ENCODE peak calls at places on chromosome 6, in seven cellular contexts. G, F, P, K, L, O and M are unnamed samples.

GRCh38 chr6:53824714-53825113 is 29.9 kb downstream of the LRRC1 start:
- DNase-seq in G (no peak), F (no peak), P (no peak), K (no peak), L (no peak), O (no peak), M (no peak)

GRCh38 chr6:170438402-170438753 is 114.7 kb downstream of the PSMB1 start:
- DNase-seq in G (peak; percentile 82), F (peak; percentile 58), P (peak; percentile 91), K (peak; percentile 99), L (peak; percentile 87), O (no peak), M (peak; percentile 82)

GRCh38 chr6:117908246-117909107 is 1.4 kb downstream of the SLC35F1 start:
- DNase-seq in G (peak; percentile 52), F (no peak), P (no peak), K (no peak), L (no peak), O (no peak), M (no peak)

GRCh38 chr6:63584125-63584514 is 11.8 kb downstream of the LOC128125822 start:
- DNase-seq in G (no peak), F (no peak), P (no peak), K (no peak), L (no peak), O (no peak), M (no peak)

GRCh38 chr6:129744201-129744879 is 34.4 kb upstream of the ARHGAP18 start:
- DNase-seq in G (no peak), F (no peak), P (peak; percentile 76), K (peak; percentile 93), L (no peak), O (no peak), M (peak; percentile 23)

GRCh38 chr6:149938571-149939462 is 3.0 kb upstream of the ULBP2 start:
- DNase-seq in G (no peak), F (peak; percentile 73), P (no peak), K (no peak), L (peak; percentile 58), O (peak; percentile 34), M (no peak)

GRCh38 chr6:53465732-53466131 is 79.2 kb downstream of the GCLC start:
- DNase-seq in G (no peak), F (no peak), P (peak; percentile 29), K (peak; percentile 80), L (no peak), O (no peak), M (no peak)

GRCh38 chr6:30644769-30645168 is 2.2 kb upstream of the C6orf136 start:
- DNase-seq in G (no peak), F (no peak), P (no peak), K (no peak), L (no peak), O (no peak), M (no peak)

GRCh38 chr6:112384511-112384910 is 37.4 kb downstream of the RFPL4B start:
- DNase-seq in G (no peak), F (no peak), P (no peak), K (no peak), L (no peak), O (no peak), M (no peak)

GRCh38 chr6:138307352-138307751 is 70.4 kb upstream of the SMIM28 start:
- DNase-seq in G (no peak), F (no peak), P (no peak), K (no peak), L (no peak), O (no peak), M (no peak)

GRCh38 chr6:155297669-155298068 is 16.6 kb downstream of the TFB1M start:
- DNase-seq in G (no peak), F (no peak), P (no peak), K (no peak), L (no peak), O (no peak), M (no peak)

GRCh38 chr6:36128793-36129192 is 1.5 kb upstream of the MAPK13 start:
- DNase-seq in G (no peak), F (no peak), P (no peak), K (no peak), L (no peak), O (no peak), M (no peak)

GRCh38 chr6:36129889-36130671 is at the start of gene MAPK13:
- DNase-seq in G (peak; percentile 59), F (peak; percentile 59), P (peak; percentile 25), K (no peak), L (peak; percentile 80), O (no peak), M (peak; percentile 63)

GRCh38 chr6:36131517-36132220 is 1.4 kb downstream of the MAPK13 start:
- DNase-seq in G (no peak), F (peak; percentile 64), P (peak; percentile 84), K (peak; percentile 86), L (no peak), O (peak; percentile 92), M (peak; percentile 84)

GRCh38 chr6:36132221-36132895 is 2.0 kb downstream of the MAPK13 start:
- DNase-seq in G (no peak), F (no peak), P (no peak), K (no peak), L (no peak), O (no peak), M (no peak)

DNA sequence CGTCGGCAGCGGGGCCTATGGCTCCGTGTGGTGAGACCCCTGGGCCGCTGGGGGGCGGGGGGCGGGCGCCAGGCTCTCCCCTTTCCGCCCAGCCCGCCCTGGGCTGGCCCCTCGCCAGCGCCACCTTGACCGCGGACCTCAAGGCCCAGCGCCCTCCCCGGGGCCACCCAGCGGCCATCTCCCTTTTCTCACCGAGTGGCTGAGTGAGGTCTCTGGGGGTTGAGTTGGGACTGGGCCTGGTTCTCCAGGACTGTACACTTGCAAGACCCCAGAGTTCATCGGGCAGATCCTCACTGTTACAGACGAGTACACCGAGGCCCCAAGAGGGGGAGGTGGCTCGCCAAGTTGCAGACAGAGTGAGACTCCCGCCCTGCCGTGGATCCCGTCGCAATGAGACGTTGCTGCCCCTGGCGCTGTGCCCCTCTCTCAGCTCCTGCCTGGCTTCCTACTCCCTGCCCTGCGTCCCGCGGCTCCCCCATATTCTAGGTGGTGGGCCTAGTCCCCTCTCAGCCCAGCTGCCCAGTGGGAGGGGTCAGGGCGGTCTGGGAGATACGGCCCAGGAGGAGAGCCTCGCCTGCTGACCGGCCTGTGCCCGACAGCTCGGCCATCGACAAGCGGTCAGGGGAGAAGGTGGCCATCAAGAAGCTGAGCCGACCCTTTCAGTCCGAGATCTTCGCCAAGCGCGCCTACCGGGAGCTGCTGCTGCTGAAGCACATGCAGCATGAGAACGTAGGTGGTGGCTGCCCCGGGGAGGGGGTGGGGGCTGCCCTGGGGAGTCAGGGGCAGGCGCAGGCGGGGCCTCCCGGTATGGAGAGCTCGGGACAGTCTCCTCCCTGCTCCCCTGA is 581 bp downstream of the MAPK13 start:
- DNase-seq in G (peak; percentile 62), F (no peak), P (peak; percentile 73), K (no peak), L (peak; percentile 83), O (no peak), M (peak; percentile 69)
- H3K27ac ChIP-seq in G (no peak overlapping the region), F (no peak overlapping the region), P (peak overlapping the region; percentile 90), K (peak overlapping the region; percentile 49), L (no peak overlapping the region), O (peak overlapping the region; percentile 50), M (peak overlapping the region; percentile 97)

GRCh38 chr6:84791233-84791632 is 26.8 kb upstream of the TBX18 start:
- DNase-seq in G (no peak), F (no peak), P (no peak), K (no peak), L (no peak), O (no peak), M (no peak)
- H3K9ac ChIP-seq in G (no peak overlapping the region), F (no peak overlapping the region), P (no peak overlapping the region), K (no peak overlapping the region), L (no peak overlapping the region), O (no peak overlapping the region), M (no peak overlapping the region)

GRCh38 chr6:126063512-126064146 is 77.3 kb downstream of the TRMT11 start:
- DNase-seq in G (no peak), F (peak; percentile 46), P (no peak), K (peak; percentile 57), L (peak; percentile 63), O (no peak), M (no peak)

GRCh38 chr6:126064994-126065401 is 78.7 kb downstream of the TRMT11 start:
- DNase-seq in G (no peak), F (no peak), P (no peak), K (no peak), L (no peak), O (no peak), M (no peak)

GRCh38 chr6:126064257-126064993 is 78.1 kb downstream of the TRMT11 start:
- DNase-seq in G (no peak), F (no peak), P (no peak), K (no peak), L (no peak), O (no peak), M (no peak)

GRCh38 chr6:126056355-126057004 is 70.1 kb downstream of the TRMT11 start:
- DNase-seq in G (no peak), F (no peak), P (no peak), K (no peak), L (peak; percentile 59), O (no peak), M (no peak)

DNA sequence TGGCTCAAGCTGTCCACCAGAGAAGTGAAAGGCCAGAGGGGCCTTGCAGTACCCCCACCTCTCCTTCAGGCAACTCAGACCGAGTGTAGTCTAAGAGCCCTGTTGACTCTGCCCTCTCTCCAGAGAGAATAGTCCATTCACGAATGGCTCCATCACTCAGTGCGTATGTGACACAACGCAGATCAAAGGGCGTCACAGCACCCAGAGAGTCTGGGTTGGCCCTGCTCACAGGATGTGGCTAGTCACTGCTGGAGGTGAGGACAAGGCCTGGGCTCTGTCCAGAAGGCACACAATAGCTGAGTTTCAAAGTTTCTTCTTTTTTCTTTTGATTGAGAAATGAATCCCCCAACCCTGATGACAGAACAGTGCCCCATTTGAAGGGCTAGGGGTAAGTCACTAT is 74.1 kb downstream of the TRMT11 start:
- DNase-seq in G (no peak), F (no peak), P (peak; percentile 29), K (no peak), L (no peak), O (no peak), M (no peak)
- H3K27ac ChIP-seq in G (no peak overlapping the region), F (no peak overlapping the region), P (no peak overlapping the region), K (no peak overlapping the region), L (no peak overlapping the region), O (no peak overlapping the region), M (no peak overlapping the region)

GRCh38 chr6:168905451-168906090 is 348.1 kb downstream of the THBS2 start:
- DNase-seq in G (no peak), F (no peak), P (no peak), K (peak; percentile 9), L (no peak), O (no peak), M (no peak)

GRCh38 chr6:168908166-168908565 is 345.5 kb downstream of the THBS2 start:
- DNase-seq in G (no peak), F (no peak), P (no peak), K (peak; percentile 56), L (no peak), O (no peak), M (no peak)

GRCh38 chr6:168906251-168906845 is 347.3 kb downstream of the THBS2 start:
- DNase-seq in G (no peak), F (no peak), P (no peak), K (no peak), L (no peak), O (no peak), M (no peak)

GRCh38 chr6:168908887-168909286 is 344.8 kb downstream of the THBS2 start:
- DNase-seq in G (no peak), F (no peak), P (no peak), K (peak; percentile 76), L (no peak), O (no peak), M (no peak)

DNA sequence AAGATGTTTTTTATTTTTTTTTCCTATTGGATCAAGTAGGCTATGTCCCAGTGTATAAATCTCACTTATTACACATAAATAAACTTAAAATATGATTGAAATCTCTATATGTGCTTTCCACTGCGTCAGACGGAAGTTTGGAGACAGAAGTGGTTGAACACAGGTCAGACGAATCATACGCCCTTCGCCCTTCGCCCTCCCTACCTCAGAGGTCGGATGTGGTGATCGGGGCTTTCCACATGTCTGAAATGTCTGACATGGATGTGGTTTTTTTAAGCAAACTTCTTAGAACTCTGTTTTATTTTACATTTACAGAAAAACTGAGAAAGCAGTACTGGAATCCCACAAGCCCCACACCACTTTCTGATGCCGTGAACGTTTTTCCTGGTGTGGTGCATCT is 344.4 kb downstream of the THBS2 start:
- DNase-seq in G (no peak), F (no peak), P (no peak), K (peak; percentile 8), L (peak; percentile 20), O (no peak), M (no peak)
- H3K9ac ChIP-seq in G (no peak overlapping the region), F (no peak overlapping the region), P (no peak overlapping the region), K (no peak overlapping the region), L (no peak overlapping the region), O (no peak overlapping the region), M (no peak overlapping the region)